ENCODE peak calls at places on chromosome 6, in six cellular contexts. R, Z, W, Y, G and M are unnamed samples.

GRCh38 chr6:31652925-31653724 is 664 bp upstream of the BAG6 start:
- DNase-seq in R (peak; percentile 90), Z (peak; percentile 92), W (peak; percentile 86), Y (peak; percentile 90), G (no peak), M (peak; percentile 97)

GRCh38 chr6:136069119-136069518 is 181.0 kb downstream of the MTFR2 start:
- DNase-seq in R (no peak), Z (no peak), W (no peak), Y (peak; percentile 47), G (no peak), M (no peak)

GRCh38 chr6:169237496-169238134 is 16.0 kb downstream of the THBS2 start:
- DNase-seq in R (no peak), Z (no peak), W (no peak), Y (no peak), G (no peak), M (no peak)

GRCh38 chr6:32432050-32432450 is 7.6 kb upstream of the HLA-DRA start:
- DNase-seq in R (peak; percentile 33), Z (peak; percentile 22), W (no peak), Y (no peak), G (no peak), M (peak; percentile 75)

GRCh38 chr6:122033564-122034181 is 365.8 kb upstream of the HSF2 start:
- DNase-seq in R (peak; percentile 4), Z (peak; percentile 26), W (no peak), Y (peak; percentile 38), G (no peak), M (peak; percentile 71)

GRCh38 chr6:118668761-118669411 is 17.5 kb upstream of the CEP85L start:
- DNase-seq in R (no peak), Z (no peak), W (no peak), Y (peak; percentile 41), G (no peak), M (no peak)

GRCh38 chr6:148524509-148524908 is 181.9 kb downstream of the SASH1 start:
- DNase-seq in R (no peak), Z (no peak), W (no peak), Y (no peak), G (no peak), M (no peak)

GRCh38 chr6:114220241-114220640 is 122.6 kb downstream of the HS3ST5 start:
- DNase-seq in R (no peak), Z (no peak), W (no peak), Y (no peak), G (no peak), M (no peak)

GRCh38 chr6:11810039-11810541 is 31.5 kb upstream of the ADTRP start:
- DNase-seq in R (no peak), Z (no peak), W (no peak), Y (peak; percentile 47), G (no peak), M (no peak)

GRCh38 chr6:166365221-166365620 is 17.5 kb downstream of the MPC1 start:
- DNase-seq in R (no peak), Z (no peak), W (no peak), Y (no peak), G (no peak), M (no peak)